ENCODE peak calls at places on chromosomes 12 and 14, in seven cellular contexts. P is stomach; G is activated CD4-positive, alpha-beta T cell treated with anti-CD3 and anti-CD28 coated beads, Interleukin-2, amount 50 U/mL, for 1 hour; Z is cardiac muscle cell; H is AG04450; S is C1 segment of cervical spinal cord; V is NCI-H1694 treated with DMSO at 0.1 percent for 48 hours. J is an unnamed sample.

GRCh38 chr14:31880935-31881334 is 196.2 kb upstream of the ARHGAP5 start:
- DNase-seq in P (no peak), V (no peak), G (no peak), Z (peak), S (no peak), H (peak), J (peak)

GRCh38 chr12:48285751-48286650 is 64.7 kb downstream of the ZNF641 start:
- DNase-seq in H (no peak), Z (no peak), S (no peak), P (no peak), G (no peak), V (no peak), J (no peak)

GRCh38 chr12:110006115-110006514 is 6.9 kb downstream of the ANKRD13A start:
- DNase-seq in G (no peak), P (no peak), V (no peak), Z (no peak), S (no peak), H (no peak), J (no peak)

GRCh38 chr14:90445011-90445410 is 48.2 kb downstream of the CALM1 start:
- DNase-seq in S (no peak), H (no peak), V (no peak), P (no peak), Z (no peak), G (no peak), J (no peak)

GRCh38 chr12:27505124-27505523 is 18.9 kb upstream of the PPFIBP1 start:
- DNase-seq in G (no peak), Z (no peak), V (no peak), P (no peak), S (no peak), H (no peak), J (no peak)

GRCh38 chr14:31038521-31039166 is 12.5 kb upstream of the STRN3 start:
- DNase-seq in V (no peak), G (no peak), S (no peak), P (no peak), H (no peak), Z (no peak), J (peak)

GRCh38 chr14:67680121-67680602 is 5.7 kb upstream of the VTI1B start:
- DNase-seq in V (no peak), Z (no peak), G (no peak), P (no peak), H (peak), S (no peak), J (no peak)

GRCh38 chr14:95295600-95296376 is 23.9 kb downstream of the CLMN start:
- DNase-seq in G (no peak), S (no peak), H (no peak), V (no peak), P (no peak), Z (no peak), J (no peak)

GRCh38 chr14:30193791-30194407 is 266.3 kb upstream of the PRKD1 start:
- DNase-seq in G (no peak), H (peak), S (no peak), V (no peak), P (no peak), Z (no peak), J (no peak)

GRCh38 chr12:1935700-1936378 is 17.4 kb upstream of the CACNA2D4 start:
- DNase-seq in H (no peak), S (peak), Z (no peak), P (peak), G (no peak), V (no peak), J (no peak)

GRCh38 chr12:103012884-103013283 is 55.4 kb downstream of the ASCL1 start:
- DNase-seq in Z (no peak), G (no peak), V (no peak), H (no peak), S (no peak), P (no peak), J (no peak)

GRCh38 chr14:68939893-68940613 is 39.0 kb downstream of the ACTN1 start:
- DNase-seq in G (no peak), H (peak), V (no peak), S (no peak), Z (peak), P (peak), J (no peak)

GRCh38 chr12:124379938-124380754 is 85.3 kb downstream of the RFLNA start:
- DNase-seq in Z (no peak), P (peak), G (no peak), S (no peak), V (no peak), H (peak), J (no peak)

GRCh38 chr12:51847830-51848727 is at the start of gene FIGNL2:
- DNase-seq in V (no peak), S (no peak), Z (peak), H (no peak), P (no peak), G (no peak), J (no peak)

GRCh38 chr12:123696641-123697040 is 15.5 kb upstream of the ATP6V0A2 start:
- DNase-seq in V (no peak), G (no peak), S (no peak), Z (no peak), P (no peak), H (no peak), J (no peak)

GRCh38 chr12:114735680-114736374 is 51.9 kb upstream of the TBX3 start:
- DNase-seq in H (no peak), G (no peak), S (no peak), V (no peak), P (no peak), Z (no peak), J (no peak)

GRCh38 chr12:39331539-39332261 is 111.2 kb downstream of the KIF21A start:
- DNase-seq in H (no peak), Z (no peak), P (no peak), S (no peak), V (no peak), G (no peak), J (no peak)